ENCODE peak calls at places on chromosomes 4 and X, in ten cellular contexts. O, U, N, V, P, H, X, D, Z and B are unnamed samples.
A peak's percentile ranks its signal among the peaks of the same experiment; 100 is the strongest.

GRCh38 chr4:23213198-23213597 is 520.5 kb downstream of the GBA3 start:
- DNase-seq in D (no peak), N (no peak), H (no peak), U (no peak), V (no peak), Z (no peak), P (no peak), X (no peak), O (no peak), B (no peak)

GRCh38 chrX:154485150-154486051 is 1.0 kb downstream of the UBL4A start:
- DNase-seq in Z (no peak), P (peak; percentile 5), X (no peak), H (no peak), D (no peak), V (no peak), U (no peak), N (no peak), O (no peak), B (peak; percentile 52)

GRCh38 chrX:104098151-104098808 is 14.0 kb upstream of the ZCCHC18 start:
- DNase-seq in X (peak; percentile 77), Z (peak; percentile 41), U (no peak), D (peak; percentile 21), P (peak; percentile 77), O (peak; percentile 44), N (no peak), H (no peak), V (peak; percentile 21), B (no peak)

GRCh38 chrX:118495958-118496762 is 545 bp downstream of the DOCK11 start:
- DNase-seq in X (no peak), U (no peak), D (no peak), N (peak; percentile 81), H (peak; percentile 47), V (peak; percentile 21), O (peak; percentile 66), Z (no peak), P (peak; percentile 33), B (peak; percentile 71)

GRCh38 chr4:145339075-145339725 is 142.5 kb upstream of the SMAD1 start:
- DNase-seq in X (no peak), H (no peak), D (no peak), U (no peak), O (no peak), Z (no peak), V (no peak), N (no peak), P (no peak), B (no peak)

GRCh38 chr4:39621582-39621981 is 17.1 kb downstream of the SMIM14 start:
- DNase-seq in U (no peak), N (peak; percentile 55), V (no peak), D (peak; percentile 52), H (no peak), P (peak; percentile 89), Z (no peak), O (no peak), X (peak; percentile 81), B (peak; percentile 39)

GRCh38 chrX:7385131-7385530 is 237.2 kb upstream of the PUDP start:
- DNase-seq in O (no peak), D (no peak), H (no peak), Z (no peak), V (no peak), P (no peak), X (no peak), N (no peak), U (no peak), B (no peak)

GRCh38 chrX:69189972-69190371 is 24.7 kb upstream of the PJA1 start:
- DNase-seq in Z (no peak), D (no peak), V (no peak), H (no peak), P (no peak), N (no peak), U (no peak), X (no peak), O (no peak), B (peak; percentile 56)

GRCh38 chr4:47071863-47072441 is 40.6 kb downstream of the GABRB1 start:
- DNase-seq in N (no peak), H (no peak), X (peak; percentile 86), P (peak; percentile 69), U (no peak), O (no peak), Z (no peak), V (no peak), D (peak; percentile 6), B (no peak)